ENCODE peak calls at places on chromosomes 11 and 22, in six cellular contexts. B is brain microvascular endothelial cell, W is right lobe of liver, S is thoracic aorta, Y is transverse colon, K is GM23248. D is an unnamed sample. For H3K36me3, the result is how much of the 10 kb centered on the place peaks cover.

GRCh38 chr11:82864268-82864667 is 36.0 kb downstream of the PRCP start:
- DNase-seq in B (peak), W (peak), S (no peak), Y (peak), K (peak), D (peak)

GRCh38 chr11:65932558-65932919 is 12.7 kb upstream of the TSGA10IP start:
- DNase-seq in B (peak), W (no peak), S (no peak), Y (no peak), K (peak), D (no peak)

GRCh38 chr22:36331306-36331911 is 56.4 kb downstream of the MYH9 start:
- DNase-seq in B (peak), W (peak), S (peak), Y (peak), K (peak), D (peak)

GRCh38 chr11:45051621-45052020 is 94.8 kb upstream of the PRDM11 start:
- DNase-seq in B (no peak), W (no peak), S (no peak), Y (no peak), K (no peak), D (no peak)

GRCh38 chr22:20583471-20583922 is 76.1 kb downstream of the MED15 start:
- DNase-seq in B (no peak), W (no peak), S (no peak), Y (no peak), K (peak), D (no peak)

GRCh38 chr11:64856382-64857227 is 12.2 kb upstream of the CDC42BPG start:
- DNase-seq in B (peak), W (no peak), S (peak), Y (peak), K (peak), D (no peak)

GRCh38 chr11:101848262-101848661 is 66.5 kb upstream of the CEP126 start:
- DNase-seq in B (no peak), W (no peak), S (no peak), Y (no peak), K (peak), D (no peak)

GRCh38 chr11:29280452-29280851 is 736.4 kb downstream of the KCNA4 start:
- DNase-seq in B (no peak), W (no peak), S (no peak), Y (no peak), K (peak), D (no peak)

GRCh38 chr11:8068605-8069221 is 12.3 kb upstream of the TUB start:
- DNase-seq in B (peak), W (peak), S (no peak), Y (peak), K (peak), D (peak)

GRCh38 chr22:38203090-38203810 is 1.5 kb downstream of the MAFF start:
- DNase-seq in B (no peak), W (peak), S (no peak), Y (peak), K (peak), D (peak)

GRCh38 chr11:120125005-120125404 is 12.9 kb downstream of the TRIM29 start:
- DNase-seq in B (peak), W (no peak), S (no peak), Y (peak), K (peak), D (no peak)

GRCh38 chr11:15650105-15650938 is 535.6 kb downstream of the INSC start:
- DNase-seq in B (peak), W (peak), S (peak), Y (peak), K (peak), D (peak)

GRCh38 chr11:66022401-66023185 is 3.7 kb downstream of the CATSPER1 start:
- DNase-seq in B (peak), W (peak), S (no peak), Y (peak), K (peak), D (peak)

GRCh38 chr11:69962152-69962551 is 116.0 kb upstream of the ANO1 start:
- DNase-seq in B (peak), W (no peak), S (no peak), Y (peak), K (peak), D (no peak)

GRCh38 chr22:48265000-48265625 is 1502.7 kb downstream of the TBC1D22A start:
- DNase-seq in B (no peak), W (no peak), S (no peak), Y (no peak), K (no peak), D (no peak)

GRCh38 chr11:11981840-11982239 is 26.6 kb downstream of the DKK3 start:
- DNase-seq in B (no peak), W (no peak), S (no peak), Y (no peak), K (no peak), D (no peak)

GRCh38 chr11:61707574-61707973 is 27.4 kb downstream of the DAGLA start:
- DNase-seq in B (no peak), W (no peak), S (no peak), Y (peak), K (no peak), D (no peak)

GRCh38 chr22:30310881-30311771 is 15.6 kb downstream of the TBC1D10A start:
- DNase-seq in B (no peak), W (peak), S (peak), Y (peak), K (peak), D (no peak)

GRCh38 chr11:2885017-2885675 is 429 bp downstream of the CDKN1C start:
- DNase-seq in B (no peak), W (no peak), S (no peak), Y (peak), K (peak), D (peak)

GRCh38 chr11:21948876-21949275 is 244.0 kb upstream of the ANO5 start:
- DNase-seq in B (no peak), W (no peak), S (no peak), Y (no peak), K (no peak), D (no peak)

GRCh38 chr11:128802358-128802981 is 64.6 kb downstream of the KCNJ1 start:
- DNase-seq in B (peak), W (no peak), S (no peak), Y (no peak), K (peak), D (peak)

GRCh38 chr22:46958649-46959048 is 196.2 kb downstream of the TBC1D22A start:
- DNase-seq in B (no peak), W (no peak), S (no peak), Y (no peak), K (no peak), D (no peak)

GRCh38 chr11:20087118-20087521 is 73.2 kb downstream of the DBX1 start:
- DNase-seq in B (peak), W (no peak), S (no peak), Y (no peak), K (peak), D (no peak)

GRCh38 chr11:47105541-47105940 is 71.1 kb downstream of the ARFGAP2 start:
- DNase-seq in B (no peak), W (no peak), S (no peak), Y (no peak), K (no peak), D (no peak)

GRCh38 chr22:30054764-30055069 is 25.5 kb upstream of the HORMAD2 start:
- DNase-seq in B (no peak), W (no peak), S (no peak), Y (no peak), K (no peak), D (peak)

GRCh38 chr11:127259118-127259517 is 258.5 kb upstream of the KIRREL3 start:
- DNase-seq in B (no peak), W (no peak), S (no peak), Y (no peak), K (no peak), D (peak)

GRCh38 chr22:50553310-50553709 is 7.6 kb downstream of the KLHDC7B start:
- DNase-seq in B (no peak), W (peak), S (no peak), Y (no peak), K (no peak), D (peak)

GRCh38 chr11:31815743-31816466 is 4.8 kb upstream of the PAX6 start:
- DNase-seq in B (no peak), W (no peak), S (no peak), Y (no peak), K (peak), D (peak)

GRCh38 chr11:2698386-2699184 is 1.2 kb downstream of the KCNQ1OT1 start:
- DNase-seq in B (no peak), W (peak), S (no peak), Y (no peak), K (peak), D (no peak)

GRCh38 chr22:19757140-19757984 is 3.2 kb upstream of the TBX1 start:
- DNase-seq in B (no peak), W (no peak), S (no peak), Y (peak), K (no peak), D (no peak)

GRCh38 chr11:64103377-64103985 is 62.4 kb downstream of the MACROD1 start:
- DNase-seq in B (no peak), W (no peak), S (no peak), Y (no peak), K (no peak), D (no peak)

GRCh38 chr22:45831394-45831793 is 145.6 kb downstream of the WNT7B start:
- DNase-seq in B (peak), W (no peak), S (no peak), Y (no peak), K (peak), D (no peak)

GRCh38 chr11:86383314-86383713 is 8.6 kb downstream of the CCDC81 start:
- DNase-seq in B (no peak), W (no peak), S (no peak), Y (no peak), K (no peak), D (no peak)

GRCh38 chr11:87425943-87426342 is 388.2 kb downstream of the TMEM135 start:
- DNase-seq in B (no peak), W (no peak), S (no peak), Y (no peak), K (peak), D (no peak)

GRCh38 chr22:27032121-27032761 is 374.9 kb downstream of the MIAT start:
- DNase-seq in B (no peak), W (no peak), S (peak), Y (no peak), K (peak), D (peak)

GRCh38 chr22:31210830-31211503 is 1.1 kb upstream of the LIMK2 start:
- DNase-seq in B (no peak), W (no peak), S (no peak), Y (peak), K (no peak), D (no peak)

GRCh38 chr11:35619030-35619753 is 932 bp downstream of the FJX1 start:
- DNase-seq in B (peak), W (peak), S (no peak), Y (peak), K (peak), D (peak)

GRCh38 chr11:71200761-71201160 is 51.6 kb downstream of the SHANK2 start:
- DNase-seq in B (no peak), W (no peak), S (no peak), Y (no peak), K (no peak), D (no peak)
- H3K36me3 ChIP-seq in B (under half), W (under half), S (under half), Y (under half), K (under half), D (under half)

DNA sequence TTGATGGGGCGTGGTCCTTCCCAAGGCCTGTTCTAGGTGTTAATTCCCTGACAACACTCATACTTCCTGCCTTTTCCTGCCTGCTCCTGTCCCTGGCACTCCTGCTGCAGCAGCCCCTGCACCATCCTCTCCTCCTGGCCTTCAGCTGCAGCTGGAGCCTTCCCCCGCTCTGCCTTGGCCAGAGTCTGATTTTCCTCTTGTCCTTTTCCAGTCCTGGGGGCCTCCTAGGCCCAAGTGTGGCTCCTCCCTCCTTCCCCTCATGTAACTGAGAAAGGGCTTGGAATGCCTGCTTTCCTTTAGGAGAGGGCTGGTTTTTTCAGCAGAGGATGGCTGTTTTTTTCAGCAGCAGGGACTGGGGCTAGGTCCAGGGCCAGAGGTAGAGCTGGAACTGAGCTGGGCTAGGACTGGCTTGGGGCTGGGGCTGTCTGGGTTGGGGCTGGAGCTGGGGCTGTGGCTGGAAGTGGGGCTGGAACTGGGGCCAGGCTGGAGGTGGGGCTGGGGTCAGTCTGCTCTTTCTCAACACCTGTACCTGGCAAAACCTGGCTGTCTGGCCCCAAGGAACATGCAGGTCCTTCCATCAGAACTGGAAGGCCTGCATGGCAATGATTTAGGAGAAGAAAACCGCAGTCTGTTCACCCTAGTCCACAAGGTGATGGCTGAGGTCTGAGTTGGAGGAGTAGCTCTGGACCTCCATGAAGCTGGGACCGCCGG is 23.6 kb downstream of the ZC3H7B start:
- DNase-seq in B (no peak), W (no peak), S (no peak), Y (no peak), K (no peak), D (no peak)
- H3K36me3 ChIP-seq in B (under half), W (under half), S (half or more), Y (under half), K (under half), D (under half)

GRCh38 chr11:57604289-57605010 is 7.0 kb downstream of the SERPING1 start:
- DNase-seq in B (no peak), W (no peak), S (no peak), Y (no peak), K (no peak), D (no peak)
- H3K36me3 ChIP-seq in B (under half), W (half or more), S (under half), Y (under half), K (under half), D (under half)

DNA sequence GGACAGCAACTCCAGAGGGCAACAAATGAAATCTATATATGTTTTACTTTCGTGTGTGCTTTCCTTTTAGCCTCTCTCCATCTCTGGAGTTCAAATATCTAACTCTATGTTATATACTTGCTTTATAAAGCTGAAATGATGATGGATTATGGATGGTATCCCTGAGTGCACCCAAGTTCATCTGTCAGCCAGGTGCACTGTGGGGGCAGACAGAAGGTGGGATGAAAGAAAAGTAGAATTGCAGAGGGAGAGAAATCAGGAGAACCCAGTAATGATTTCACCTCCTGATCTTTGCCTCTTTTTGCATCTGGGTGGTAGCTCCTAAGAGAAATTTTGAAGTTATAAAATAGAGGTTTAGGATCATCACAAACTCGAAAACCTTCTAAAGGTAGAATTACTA is 2.4 kb downstream of the MUC15 start:
- DNase-seq in B (no peak), W (no peak), S (no peak), Y (no peak), K (no peak), D (no peak)
- H3K36me3 ChIP-seq in B (under half), W (under half), S (under half), Y (under half), K (under half), D (under half)

DNA sequence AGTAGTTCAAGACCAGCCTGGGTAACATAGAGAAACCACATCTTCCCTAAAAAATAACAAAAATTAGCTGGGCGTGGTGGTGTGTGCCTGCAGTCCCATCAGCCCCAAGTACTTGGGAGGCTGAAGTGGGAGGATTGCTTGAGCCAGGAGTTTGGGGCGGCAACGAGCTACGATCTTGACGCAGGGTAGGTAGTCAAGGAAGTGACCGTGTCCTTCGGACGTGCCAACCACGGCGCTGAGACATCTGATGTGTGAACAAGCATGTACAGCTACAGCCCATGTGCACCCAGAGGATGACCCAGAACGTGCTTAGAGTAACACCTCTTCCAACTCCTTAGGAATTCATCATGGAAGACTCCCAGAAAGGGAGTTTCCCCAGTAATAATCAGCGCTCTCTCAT is 21.4 kb downstream of the RGL4 start:
- DNase-seq in B (no peak), W (no peak), S (no peak), Y (no peak), K (no peak), D (no peak)
- H3K36me3 ChIP-seq in B (under half), W (under half), S (under half), Y (under half), K (under half), D (under half)

DNA sequence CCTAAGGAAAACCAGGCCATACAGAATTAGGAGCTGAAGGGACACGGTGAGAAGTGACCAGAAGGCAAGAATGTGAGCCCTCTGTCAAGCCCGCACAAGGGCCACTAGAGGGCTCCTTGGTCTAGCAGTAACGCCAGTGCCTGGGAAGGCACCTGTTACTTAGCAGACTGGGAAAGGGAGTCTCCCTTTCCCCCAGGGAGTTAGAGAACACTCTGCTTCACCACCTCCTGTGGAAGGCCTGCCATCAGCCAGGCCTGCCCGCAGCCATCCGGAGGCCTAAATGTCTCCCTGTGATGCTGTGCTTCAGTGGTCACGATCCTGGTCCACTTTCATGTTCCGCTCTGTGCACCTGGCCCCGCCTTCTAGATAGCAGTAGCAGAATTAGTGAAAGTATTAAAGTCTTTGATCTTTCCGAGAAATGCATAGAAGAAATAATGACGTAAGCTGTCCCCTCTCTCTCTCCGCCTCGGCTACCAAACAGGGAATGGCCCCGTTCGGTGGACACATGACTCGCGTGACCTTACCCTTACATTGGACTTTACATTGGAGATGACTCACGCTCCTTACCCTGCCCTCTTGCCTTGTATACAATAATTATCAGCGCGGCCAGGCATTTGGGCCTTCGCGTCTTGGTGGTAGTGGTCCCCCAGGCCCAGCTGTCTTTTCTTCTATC is 10.7 kb upstream of the GSTP1 start:
- DNase-seq in B (peak), W (peak), S (no peak), Y (peak), K (peak), D (peak)
- H3K36me3 ChIP-seq in B (under half), W (under half), S (under half), Y (under half), K (under half), D (under half)

GRCh38 chr22:41661713-41662112 is 27.0 kb downstream of the SNU13 start:
- DNase-seq in B (no peak), W (no peak), S (no peak), Y (no peak), K (no peak), D (no peak)

GRCh38 chr22:41660416-41660815 is 28.3 kb downstream of the SNU13 start:
- DNase-seq in B (no peak), W (no peak), S (no peak), Y (no peak), K (peak), D (no peak)

GRCh38 chr22:41658869-41659268 is 29.8 kb downstream of the SNU13 start:
- DNase-seq in B (no peak), W (no peak), S (no peak), Y (no peak), K (no peak), D (no peak)

GRCh38 chr22:41661088-41661487 is 27.6 kb downstream of the SNU13 start:
- DNase-seq in B (no peak), W (no peak), S (no peak), Y (no peak), K (no peak), D (no peak)

GRCh38 chr22:41659941-41660340 is 28.7 kb downstream of the SNU13 start:
- DNase-seq in B (no peak), W (no peak), S (no peak), Y (no peak), K (no peak), D (no peak)
- H3K36me3 ChIP-seq in B (half or more), W (half or more), S (half or more), Y (under half), K (half or more), D (under half)

GRCh38 chr11:900545-900944 is 10.1 kb downstream of the CHID1 start:
- DNase-seq in B (no peak), W (no peak), S (no peak), Y (no peak), K (no peak), D (no peak)
- H3K36me3 ChIP-seq in B (half or more), W (under half), S (under half), Y (under half), K (under half), D (under half)

GRCh38 chr22:41531422-41531727 is 12.9 kb downstream of the POLR3H start:
- DNase-seq in B (no peak), W (no peak), S (no peak), Y (no peak), K (no peak), D (no peak)
- H3K36me3 ChIP-seq in B (half or more), W (under half), S (under half), Y (under half), K (under half), D (under half)

D was measured in SK-N-SH.